ENCODE peak calls at places on chromosome 20, in four cellular contexts. One of them, this sample, is unnamed.

GRCh38 chr20:35273449-35274171 is 4.3 kb downstream of the MMP24OS start:
- DNase-seq in GM23248: no peak
- DNase-seq in cardiac fibroblast: peak; percentile 15
- DNase-seq in stimulated activated CD4-positive, alpha-beta T cell treated with anti-CD3 and anti-CD28 coated beads, Interleukin-4, amount 100 ng/mL, for 24 hours: no peak
- DNase-seq in this sample: no peak

GRCh38 chr20:29873946-29874345 is 1383.5 kb upstream of the DEFB115 start:
- DNase-seq in GM23248: peak; percentile 63
- DNase-seq in cardiac fibroblast: peak; percentile 51
- DNase-seq in stimulated activated CD4-positive, alpha-beta T cell treated with anti-CD3 and anti-CD28 coated beads, Interleukin-4, amount 100 ng/mL, for 24 hours: peak; percentile 32
- DNase-seq in this sample: peak; percentile 4

GRCh38 chr20:44309763-44310663 is 989 bp downstream of the FITM2 start:
- DNase-seq in stimulated activated CD4-positive, alpha-beta T cell treated with anti-CD3 and anti-CD28 coated beads, Interleukin-4, amount 100 ng/mL, for 24 hours: no peak
- DNase-seq in GM23248: peak; percentile 84
- DNase-seq in cardiac fibroblast: peak; percentile 81
- DNase-seq in this sample: peak; percentile 36

GRCh38 chr20:21322921-21323321 is 19.8 kb downstream of the XRN2 start:
- DNase-seq in cardiac fibroblast: no peak
- DNase-seq in GM23248: peak; percentile 15
- DNase-seq in stimulated activated CD4-positive, alpha-beta T cell treated with anti-CD3 and anti-CD28 coated beads, Interleukin-4, amount 100 ng/mL, for 24 hours: no peak
- DNase-seq in this sample: no peak

GRCh38 chr20:25319241-25320034 is 71.2 kb downstream of the ABHD12 start:
- DNase-seq in GM23248: no peak
- DNase-seq in cardiac fibroblast: no peak
- DNase-seq in stimulated activated CD4-positive, alpha-beta T cell treated with anti-CD3 and anti-CD28 coated beads, Interleukin-4, amount 100 ng/mL, for 24 hours: no peak
- DNase-seq in this sample: no peak

GRCh38 chr20:34979366-34980153 is 23.9 kb downstream of the MYH7B start:
- DNase-seq in stimulated activated CD4-positive, alpha-beta T cell treated with anti-CD3 and anti-CD28 coated beads, Interleukin-4, amount 100 ng/mL, for 24 hours: no peak
- DNase-seq in GM23248: no peak
- DNase-seq in cardiac fibroblast: no peak
- DNase-seq in this sample: no peak

GRCh38 chr20:54535045-54535444 is 59.7 kb downstream of the DOK5 start:
- DNase-seq in stimulated activated CD4-positive, alpha-beta T cell treated with anti-CD3 and anti-CD28 coated beads, Interleukin-4, amount 100 ng/mL, for 24 hours: no peak
- DNase-seq in GM23248: peak; percentile 40
- DNase-seq in cardiac fibroblast: peak; percentile 46
- DNase-seq in this sample: no peak

GRCh38 chr20:61560361-61560853 is 308.3 kb downstream of the CDH4 start:
- DNase-seq in GM23248: peak; percentile 65
- DNase-seq in stimulated activated CD4-positive, alpha-beta T cell treated with anti-CD3 and anti-CD28 coated beads, Interleukin-4, amount 100 ng/mL, for 24 hours: no peak
- DNase-seq in cardiac fibroblast: peak; percentile 1
- DNase-seq in this sample: peak; percentile 23

This sample was measured in skeletal muscle cell.